ENCODE peak calls at places on chromosomes 5 and 9, in five cellular contexts. One of them, this sample, is unnamed.
A peak's percentile ranks its signal among the peaks of the same experiment; 100 is the strongest.

GRCh38 chr5:80508844-80509243 is 20.9 kb downstream of the FAM151B start:
- DNase-seq in HCT116: no peak
- DNase-seq in H1: no peak
- DNase-seq in HepG2: no peak
- DNase-seq in SK-N-SH: no peak
- DNase-seq in this sample: no peak

GRCh38 chr5:135243194-135244191 is 155.5 kb downstream of the MACROH2A1 start:
- DNase-seq in HepG2: peak; percentile 39
- DNase-seq in SK-N-SH: peak; percentile 85
- DNase-seq in H1: no peak
- DNase-seq in HCT116: no peak
- DNase-seq in this sample: no peak

GRCh38 chr5:75020016-75020656 is 32.2 kb downstream of the GCNT4 start:
- DNase-seq in SK-N-SH: no peak
- DNase-seq in HepG2: peak; percentile 48
- DNase-seq in HCT116: no peak
- DNase-seq in H1: no peak
- DNase-seq in this sample: peak; percentile 76

GRCh38 chr5:9324348-9325056 is 221.4 kb downstream of the SEMA5A start:
- DNase-seq in SK-N-SH: no peak
- DNase-seq in HCT116: no peak
- DNase-seq in H1: no peak
- DNase-seq in HepG2: no peak
- DNase-seq in this sample: no peak

GRCh38 chr9:97615439-97616072 is 17.6 kb downstream of the TSTD2 start:
- DNase-seq in SK-N-SH: peak; percentile 61
- DNase-seq in HCT116: peak; percentile 29
- DNase-seq in HepG2: peak; percentile 39
- DNase-seq in H1: no peak
- DNase-seq in this sample: peak; percentile 71

GRCh38 chr5:135024956-135025729 is 8.9 kb downstream of the PITX1 start:
- DNase-seq in HepG2: no peak
- DNase-seq in HCT116: peak; percentile 55
- DNase-seq in SK-N-SH: no peak
- DNase-seq in H1: no peak
- DNase-seq in this sample: peak; percentile 52

GRCh38 chr5:6251579-6252102 is 126.7 kb downstream of the MED10 start:
- DNase-seq in SK-N-SH: no peak
- DNase-seq in H1: no peak
- DNase-seq in HCT116: no peak
- DNase-seq in HepG2: no peak
- DNase-seq in this sample: no peak

GRCh38 chr5:122736086-122736485 is 38.8 kb upstream of the SNX2 start:
- DNase-seq in HCT116: no peak
- DNase-seq in HepG2: no peak
- DNase-seq in SK-N-SH: no peak
- DNase-seq in H1: no peak
- DNase-seq in this sample: no peak

GRCh38 chr5:65190328-65191053 is 291.2 kb downstream of the ADAMTS6 start:
- DNase-seq in H1: no peak
- DNase-seq in HepG2: no peak
- DNase-seq in SK-N-SH: no peak
- DNase-seq in HCT116: no peak
- DNase-seq in this sample: no peak

GRCh38 chr5:17343675-17344074 is 126.2 kb downstream of the BASP1 start:
- DNase-seq in SK-N-SH: no peak
- DNase-seq in HepG2: no peak
- DNase-seq in HCT116: peak; percentile 2
- DNase-seq in H1: no peak
- DNase-seq in this sample: no peak

GRCh38 chr9:35908484-35909125 is 685 bp upstream of the SPAAR start:
- DNase-seq in H1: no peak
- DNase-seq in HepG2: no peak
- DNase-seq in HCT116: no peak
- DNase-seq in SK-N-SH: no peak
- DNase-seq in this sample: no peak

GRCh38 chr9:84136119-84136868 is 155.7 kb downstream of the RMI1 start:
- DNase-seq in H1: no peak
- DNase-seq in HepG2: no peak
- DNase-seq in HCT116: no peak
- DNase-seq in SK-N-SH: no peak
- DNase-seq in this sample: no peak

GRCh38 chr9:135551456-135551855 is 5.5 kb downstream of the OBP2A start:
- DNase-seq in HCT116: no peak
- DNase-seq in SK-N-SH: no peak
- DNase-seq in H1: no peak
- DNase-seq in HepG2: no peak
- DNase-seq in this sample: no peak

GRCh38 chr9:124659099-124659659 is 111.9 kb downstream of the NR6A1 start:
- DNase-seq in HepG2: peak; percentile 93
- DNase-seq in H1: peak; percentile 33
- DNase-seq in SK-N-SH: peak; percentile 71
- DNase-seq in HCT116: no peak
- DNase-seq in this sample: peak; percentile 79

GRCh38 chr9:22682536-22683392 is 236.1 kb downstream of the DMRTA1 start:
- DNase-seq in H1: no peak
- DNase-seq in SK-N-SH: no peak
- DNase-seq in HepG2: no peak
- DNase-seq in HCT116: no peak
- DNase-seq in this sample: no peak

GRCh38 chr5:145830594-145830993 is 4.5 kb downstream of the PRELID2 start:
- DNase-seq in SK-N-SH: no peak
- DNase-seq in H1: no peak
- DNase-seq in HCT116: no peak
- DNase-seq in HepG2: peak; percentile 49
- DNase-seq in this sample: no peak

GRCh38 chr9:92163276-92163675 is 48.1 kb upstream of the SPTLC1 start:
- DNase-seq in HCT116: no peak
- DNase-seq in H1: no peak
- DNase-seq in HepG2: no peak
- DNase-seq in SK-N-SH: no peak
- DNase-seq in this sample: no peak

GRCh38 chr5:52963636-52964035 is 25.5 kb upstream of the ITGA2 start:
- DNase-seq in HepG2: no peak
- DNase-seq in SK-N-SH: no peak
- DNase-seq in H1: no peak
- DNase-seq in HCT116: no peak
- DNase-seq in this sample: no peak

GRCh38 chr5:86070719-86071118 is 547.0 kb upstream of the COX7C start:
- DNase-seq in HepG2: peak; percentile 12
- DNase-seq in SK-N-SH: no peak
- DNase-seq in H1: no peak
- DNase-seq in HCT116: no peak
- DNase-seq in this sample: no peak

GRCh38 chr9:1048853-1049252 is 1.3 kb upstream of the DMRT2 start:
- DNase-seq in HepG2: no peak
- DNase-seq in H1: no peak
- DNase-seq in SK-N-SH: no peak
- DNase-seq in HCT116: no peak
- DNase-seq in this sample: no peak

GRCh38 chr9:81665514-81665838 is 23.9 kb downstream of the TLE1 start:
- DNase-seq in HCT116: no peak
- DNase-seq in SK-N-SH: no peak
- DNase-seq in HepG2: no peak
- DNase-seq in H1: no peak
- DNase-seq in this sample: no peak

GRCh38 chr5:56088967-56089829 is 94.4 kb upstream of the IL6ST start:
- DNase-seq in HepG2: peak; percentile 65
- DNase-seq in HCT116: no peak
- DNase-seq in SK-N-SH: no peak
- DNase-seq in H1: no peak
- DNase-seq in this sample: no peak

GRCh38 chr5:135718151-135718550 is 116.3 kb upstream of the SLC25A48 start:
- DNase-seq in HCT116: peak; percentile 8
- DNase-seq in HepG2: no peak
- DNase-seq in H1: no peak
- DNase-seq in SK-N-SH: no peak
- DNase-seq in this sample: no peak

GRCh38 chr9:133786371-133786753 is 48.2 kb upstream of the SARDH start:
- DNase-seq in H1: no peak
- DNase-seq in SK-N-SH: no peak
- DNase-seq in HepG2: no peak
- DNase-seq in HCT116: no peak
- DNase-seq in this sample: no peak

GRCh38 chr9:35070823-35071813 is 1.3 kb downstream of the VCP start:
- DNase-seq in SK-N-SH: no peak
- DNase-seq in HCT116: no peak
- DNase-seq in H1: no peak
- DNase-seq in HepG2: no peak
- DNase-seq in this sample: no peak

DNA sequence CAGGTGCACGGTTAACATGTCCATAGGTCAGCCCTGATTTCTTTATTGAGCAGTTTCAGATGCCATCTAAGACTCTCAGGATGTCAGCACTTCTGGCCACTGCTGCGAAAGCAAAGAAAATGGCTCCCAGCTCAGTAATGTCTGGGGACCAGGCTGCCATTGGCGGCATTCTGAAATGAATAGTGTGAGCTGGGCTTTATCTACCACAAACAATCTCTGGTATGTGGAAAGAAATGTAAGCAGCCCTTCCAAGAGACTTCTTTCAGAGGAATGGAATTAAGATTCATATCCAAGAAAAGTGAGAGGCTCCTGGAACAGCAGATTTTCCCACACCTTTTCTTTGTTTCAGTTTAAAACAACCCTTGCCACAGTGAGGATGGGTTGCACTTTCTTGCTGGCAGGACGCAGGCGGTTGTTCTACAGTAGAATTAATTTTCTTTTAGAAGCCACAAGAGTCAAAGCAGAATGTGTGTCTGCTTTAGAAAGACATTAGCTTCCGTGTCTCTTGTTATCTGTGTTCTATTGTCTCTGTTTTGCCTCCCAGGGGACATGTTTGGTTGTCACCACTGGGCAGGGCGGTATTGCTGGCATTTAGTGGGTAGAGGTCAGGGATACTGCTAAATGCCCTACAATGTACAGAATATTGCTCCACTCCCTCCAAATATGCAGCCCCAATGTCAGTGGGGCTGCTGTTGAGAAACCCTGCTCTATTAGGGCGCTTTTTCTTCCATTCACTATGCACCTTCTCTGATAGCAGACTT is 149.9 kb upstream of the ANKH start:
- DNase-seq in SK-N-SH: no peak
- DNase-seq in HCT116: no peak
- DNase-seq in H1: no peak
- DNase-seq in HepG2: no peak
- DNase-seq in this sample: no peak
- TF ChIP-seq JUND in SK-N-SH: peak; percentile 65
- TF ChIP-seq JUND in HCT116: no peak
- TF ChIP-seq JUND in H1: no peak
- TF ChIP-seq JUND in HepG2: no peak
- TF ChIP-seq JUND in this sample: no peak

GRCh38 chr9:120066315-120066714 is 513.7 kb downstream of the CDK5RAP2 start:
- DNase-seq in HepG2: no peak
- DNase-seq in H1: no peak
- DNase-seq in SK-N-SH: no peak
- DNase-seq in HCT116: no peak
- DNase-seq in this sample: no peak
- TF ChIP-seq JUND in HepG2: no peak
- TF ChIP-seq JUND in H1: no peak
- TF ChIP-seq JUND in SK-N-SH: no peak
- TF ChIP-seq JUND in HCT116: no peak
- TF ChIP-seq JUND in this sample: no peak

DNA sequence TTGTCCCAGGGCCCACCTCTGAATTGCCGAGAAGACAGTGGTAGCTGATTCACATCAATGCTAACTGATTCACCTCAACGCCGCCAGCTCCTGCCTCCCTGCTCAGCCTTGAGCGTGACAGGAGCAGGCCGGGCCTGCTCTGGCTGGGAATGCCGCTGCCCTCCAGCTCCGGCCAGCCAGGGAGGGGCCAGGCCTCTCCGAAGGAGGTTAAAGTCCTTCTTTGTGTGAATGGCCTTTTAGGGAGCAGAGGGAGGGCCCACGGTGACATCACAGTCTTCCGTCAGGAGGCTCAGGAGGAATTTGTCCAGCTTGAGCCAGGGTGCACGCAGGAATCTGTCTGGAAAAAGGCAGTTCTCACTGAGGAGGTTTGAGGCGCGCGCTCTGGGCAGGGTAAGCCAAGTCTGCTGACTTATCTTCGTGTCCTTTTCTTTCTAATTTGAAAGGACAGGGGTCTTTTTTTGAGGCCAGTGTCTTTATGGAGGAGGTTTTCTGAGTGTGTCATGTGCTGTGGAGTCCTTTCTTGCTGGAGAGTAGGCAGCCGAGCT is 82.7 kb downstream of the C9orf152 start:
- DNase-seq in HCT116: no peak
- DNase-seq in H1: peak; percentile 71
- DNase-seq in HepG2: peak; percentile 95
- DNase-seq in SK-N-SH: no peak
- DNase-seq in this sample: no peak
- TF ChIP-seq JUND in HCT116: no peak
- TF ChIP-seq JUND in H1: no peak
- TF ChIP-seq JUND in HepG2: no peak
- TF ChIP-seq JUND in SK-N-SH: no peak
- TF ChIP-seq JUND in this sample: no peak

GRCh38 chr9:113511047-113511521 is 47.6 kb downstream of the RGS3 start:
- DNase-seq in H1: no peak
- DNase-seq in SK-N-SH: peak; percentile 73
- DNase-seq in HCT116: no peak
- DNase-seq in HepG2: no peak
- DNase-seq in this sample: no peak
- TF ChIP-seq JUND in H1: no peak
- TF ChIP-seq JUND in SK-N-SH: no peak
- TF ChIP-seq JUND in HCT116: no peak
- TF ChIP-seq JUND in HepG2: no peak
- TF ChIP-seq JUND in this sample: no peak

DNA sequence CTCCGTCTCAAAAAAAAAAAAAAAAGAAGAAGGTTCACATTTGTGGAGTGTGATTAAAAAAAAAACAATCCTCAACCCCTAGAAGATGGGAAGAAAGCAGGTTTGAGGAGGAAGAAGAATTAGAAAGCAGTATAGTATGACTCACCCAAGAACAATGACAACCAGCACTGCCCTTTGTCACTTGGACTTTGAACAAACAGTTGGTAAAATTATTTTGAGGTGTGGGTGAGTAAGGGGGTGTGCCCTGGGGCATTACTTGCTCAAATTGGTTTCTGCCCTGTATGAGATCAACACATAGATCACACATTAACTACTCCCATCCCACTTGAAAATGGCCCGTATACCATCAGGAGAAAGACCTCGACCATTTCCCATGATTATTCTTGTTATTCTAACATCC is 33.3 kb upstream of the F2RL1 start:
- DNase-seq in SK-N-SH: no peak
- DNase-seq in HCT116: peak; percentile 80
- DNase-seq in H1: no peak
- DNase-seq in HepG2: peak; percentile 79
- DNase-seq in this sample: peak; percentile 39
- TF ChIP-seq JUND in SK-N-SH: peak; percentile 68
- TF ChIP-seq JUND in HCT116: peak; percentile 95
- TF ChIP-seq JUND in H1: no peak
- TF ChIP-seq JUND in HepG2: peak; percentile 68
- TF ChIP-seq JUND in this sample: peak; percentile 16